ENCODE peak calls at places on chromosomes 12 and 14, in five cellular contexts. L, O, F, C and S are unnamed samples.

GRCh38 chr14:89337912-89338311 is 79.1 kb downstream of the FOXN3 start:
- DNase-seq in L (no peak), O (peak; percentile 73), F (no peak), C (peak; percentile 40), S (peak; percentile 41)

GRCh38 chr12:6866163-6866919 is 990 bp upstream of the TPI1 start:
- DNase-seq in L (no peak), O (no peak), F (no peak), C (no peak), S (peak; percentile 4)

GRCh38 chr12:132523576-132524331 is 33.8 kb downstream of the FBRSL1 start:
- DNase-seq in L (no peak), O (peak; percentile 58), F (peak; percentile 15), C (peak; percentile 70), S (peak; percentile 55)

GRCh38 chr12:95227818-95228356 is 10.3 kb downstream of the VEZT start:
- DNase-seq in L (no peak), O (no peak), F (no peak), C (no peak), S (no peak)

GRCh38 chr14:97036096-97036852 is 239.1 kb downstream of the VRK1 start:
- DNase-seq in L (no peak), O (no peak), F (no peak), C (no peak), S (no peak)

GRCh38 chr12:122081108-122081696 is 2.6 kb downstream of the MLXIP start:
- DNase-seq in L (peak; percentile 9), O (no peak), F (peak; percentile 25), C (peak; percentile 81), S (peak; percentile 60)

GRCh38 chr14:105879867-105880561 is 353.6 kb downstream of the TMEM121 start:
- DNase-seq in L (no peak), O (peak; percentile 13), F (no peak), C (no peak), S (no peak)

GRCh38 chr14:77882098-77882497 is 82.2 kb downstream of the ADCK1 start:
- DNase-seq in L (no peak), O (no peak), F (no peak), C (peak; percentile 30), S (no peak)

GRCh38 chr12:109961612-109962011 is 34.6 kb downstream of the GIT2 start:
- DNase-seq in L (no peak), O (no peak), F (peak; percentile 53), C (peak; percentile 38), S (no peak)

GRCh38 chr14:90523544-90523943 is 126.7 kb downstream of the CALM1 start:
- DNase-seq in L (no peak), O (no peak), F (peak; percentile 66), C (peak; percentile 71), S (peak; percentile 85)

GRCh38 chr14:93084402-93084801 is 31.3 kb downstream of the ITPK1 start:
- DNase-seq in L (no peak), O (no peak), F (no peak), C (no peak), S (no peak)

GRCh38 chr14:92692822-92693226 is 55.6 kb downstream of the LGMN start:
- DNase-seq in L (peak; percentile 16), O (peak; percentile 59), F (peak; percentile 23), C (peak; percentile 20), S (peak; percentile 65)

GRCh38 chr12:108459106-108459505 is 56.0 kb upstream of the FICD start:
- DNase-seq in L (no peak), O (no peak), F (no peak), C (no peak), S (no peak)

GRCh38 chr12:118055144-118055557 is 5.8 kb downstream of the WSB2 start:
- DNase-seq in L (peak; percentile 48), O (peak; percentile 30), F (peak; percentile 27), C (peak; percentile 54), S (peak; percentile 50)

GRCh38 chr14:42930058-42930457 is 1323.4 kb downstream of the LRFN5 start:
- DNase-seq in L (no peak), O (peak; percentile 25), F (no peak), C (no peak), S (peak; percentile 34)

GRCh38 chr12:78392918-78393317 is 471.7 kb upstream of the SYT1 start:
- DNase-seq in L (no peak), O (no peak), F (peak; percentile 44), C (peak; percentile 61), S (peak; percentile 73)

GRCh38 chr12:93886533-93887511 is 209.6 kb downstream of the CRADD start:
- DNase-seq in L (no peak), O (no peak), F (peak; percentile 81), C (peak; percentile 77), S (peak; percentile 68)
- H3K4me3 ChIP-seq in L (no peak overlapping the region), O (no peak overlapping the region), F (no peak overlapping the region), C (peak overlapping the region; percentile 34), S (no peak overlapping the region)

GRCh38 chr14:63795532-63795931 is 57.3 kb upstream of the SYNE2 start:
- DNase-seq in L (no peak), O (no peak), F (no peak), C (peak; percentile 16), S (no peak)

GRCh38 chr14:63800651-63801385 is 52.0 kb upstream of the SYNE2 start:
- DNase-seq in L (no peak), O (no peak), F (no peak), C (no peak), S (peak; percentile 51)

DNA sequence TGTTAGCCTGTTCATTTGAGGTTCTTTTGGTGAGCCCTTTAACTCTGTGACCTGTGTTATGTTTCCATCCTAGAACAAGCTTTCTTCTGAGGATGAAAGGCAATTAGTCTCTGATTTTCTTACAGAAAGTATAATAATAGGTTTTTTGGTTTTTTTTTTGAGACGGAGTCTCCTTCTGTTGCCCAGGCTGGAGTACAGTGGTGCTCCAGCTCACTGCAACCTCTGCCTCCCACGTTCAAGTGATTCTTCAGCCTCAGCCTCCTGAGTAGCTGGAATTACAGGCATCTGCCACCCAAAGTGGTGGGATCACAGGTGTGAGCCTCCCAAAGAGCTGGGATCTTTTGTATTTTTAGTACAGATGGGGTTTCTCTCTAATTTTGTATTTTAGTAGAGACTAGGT is 52.7 kb upstream of the SYNE2 start:
- DNase-seq in L (no peak), O (no peak), F (no peak), C (no peak), S (no peak)
- H3K4me3 ChIP-seq in L (no peak overlapping the region), O (peak overlapping the region; percentile 13), F (no peak overlapping the region), C (peak overlapping the region; percentile 76), S (peak overlapping the region; percentile 6)

GRCh38 chr12:113385282-113385882 is 18.3 kb downstream of the SDS start:
- DNase-seq in L (no peak), O (no peak), F (no peak), C (no peak), S (no peak)
- H3K4me3 ChIP-seq in L (no peak overlapping the region), O (no peak overlapping the region), F (no peak overlapping the region), C (no peak overlapping the region), S (no peak overlapping the region)

DNA sequence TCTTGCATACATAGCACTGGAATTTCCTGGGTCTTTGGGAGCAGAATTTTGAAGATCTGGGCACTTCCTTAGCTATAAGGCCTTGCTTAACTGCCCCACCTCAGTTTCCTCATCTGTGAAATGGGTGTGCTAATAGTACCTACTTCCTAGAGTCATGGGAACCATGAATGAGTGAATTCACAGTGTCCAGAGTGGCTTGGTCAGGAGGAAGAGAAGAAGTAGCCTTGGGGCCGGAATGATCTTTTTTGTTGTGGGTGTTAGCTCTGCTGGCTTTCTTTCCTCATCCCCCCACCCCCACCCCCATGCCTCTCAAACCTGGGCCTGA is 2.4 kb downstream of the SH2B3 start:
- DNase-seq in L (no peak), O (no peak), F (no peak), C (peak; percentile 24), S (peak; percentile 37)
- H3K4me3 ChIP-seq in L (no peak overlapping the region), O (no peak overlapping the region), F (peak overlapping the region; percentile 96), C (peak overlapping the region; percentile 93), S (peak overlapping the region; percentile 91)

GRCh38 chr14:100202712-100203111 is 36.2 kb upstream of the YY1 start:
- DNase-seq in L (no peak), O (no peak), F (no peak), C (no peak), S (no peak)
- H3K4me3 ChIP-seq in L (no peak overlapping the region), O (no peak overlapping the region), F (no peak overlapping the region), C (no peak overlapping the region), S (no peak overlapping the region)